ENCODE peak calls at places on chromosomes 7 and 10, in seven cellular contexts. One of them, this sample, is unnamed.

GRCh38 chr7:157474685-157475084 is 137.9 kb downstream of the DNAJB6 start:
- DNase-seq in T-helper 1 cell: no peak
- DNase-seq in fibroblast of pulmonary artery: peak; percentile 13
- DNase-seq in ACHN: peak; percentile 24
- DNase-seq in A549: peak; percentile 53
- DNase-seq in activated naive CD4-positive, alpha-beta T cell treated with Interleukin-2 at 50 U/mL for 16 hours: peak; percentile 17
- DNase-seq in stimulated activated CD8-positive, alpha-beta memory T cell treated with anti-CD3 and anti-CD28 coated beads, Interleukin-12 subunit alpha, Interleukin-12 subunit beta, amount 100 ng/mL, for 4 hours: no peak
- DNase-seq in this sample: peak; percentile 49

GRCh38 chr7:7553386-7553785 is 13.3 kb upstream of the MIOS start:
- DNase-seq in T-helper 1 cell: no peak
- DNase-seq in fibroblast of pulmonary artery: no peak
- DNase-seq in ACHN: no peak
- DNase-seq in A549: no peak
- DNase-seq in activated naive CD4-positive, alpha-beta T cell treated with Interleukin-2 at 50 U/mL for 16 hours: no peak
- DNase-seq in stimulated activated CD8-positive, alpha-beta memory T cell treated with anti-CD3 and anti-CD28 coated beads, Interleukin-12 subunit alpha, Interleukin-12 subunit beta, amount 100 ng/mL, for 4 hours: no peak
- DNase-seq in this sample: no peak

GRCh38 chr7:94432799-94433198 is 38.1 kb downstream of the COL1A2 start:
- DNase-seq in T-helper 1 cell: no peak
- DNase-seq in fibroblast of pulmonary artery: peak; percentile 37
- DNase-seq in ACHN: no peak
- DNase-seq in A549: no peak
- DNase-seq in activated naive CD4-positive, alpha-beta T cell treated with Interleukin-2 at 50 U/mL for 16 hours: no peak
- DNase-seq in stimulated activated CD8-positive, alpha-beta memory T cell treated with anti-CD3 and anti-CD28 coated beads, Interleukin-12 subunit alpha, Interleukin-12 subunit beta, amount 100 ng/mL, for 4 hours: no peak
- DNase-seq in this sample: no peak

GRCh38 chr7:102432476-102433318 is 678 bp upstream of the ORAI2 start:
- DNase-seq in T-helper 1 cell: no peak
- DNase-seq in fibroblast of pulmonary artery: no peak
- DNase-seq in ACHN: peak; percentile 51
- DNase-seq in A549: no peak
- DNase-seq in activated naive CD4-positive, alpha-beta T cell treated with Interleukin-2 at 50 U/mL for 16 hours: no peak
- DNase-seq in stimulated activated CD8-positive, alpha-beta memory T cell treated with anti-CD3 and anti-CD28 coated beads, Interleukin-12 subunit alpha, Interleukin-12 subunit beta, amount 100 ng/mL, for 4 hours: no peak
- DNase-seq in this sample: no peak

GRCh38 chr10:112735041-112735690 is 214.9 kb upstream of the TCF7L2 start:
- DNase-seq in T-helper 1 cell: no peak
- DNase-seq in fibroblast of pulmonary artery: no peak
- DNase-seq in ACHN: no peak
- DNase-seq in A549: no peak
- DNase-seq in activated naive CD4-positive, alpha-beta T cell treated with Interleukin-2 at 50 U/mL for 16 hours: no peak
- DNase-seq in stimulated activated CD8-positive, alpha-beta memory T cell treated with anti-CD3 and anti-CD28 coated beads, Interleukin-12 subunit alpha, Interleukin-12 subunit beta, amount 100 ng/mL, for 4 hours: no peak
- DNase-seq in this sample: no peak

GRCh38 chr10:132027423-132027983 is 38.2 kb upstream of the JAKMIP3 start:
- DNase-seq in T-helper 1 cell: no peak
- DNase-seq in fibroblast of pulmonary artery: no peak
- DNase-seq in ACHN: peak; percentile 33
- DNase-seq in A549: no peak
- DNase-seq in activated naive CD4-positive, alpha-beta T cell treated with Interleukin-2 at 50 U/mL for 16 hours: no peak
- DNase-seq in stimulated activated CD8-positive, alpha-beta memory T cell treated with anti-CD3 and anti-CD28 coated beads, Interleukin-12 subunit alpha, Interleukin-12 subunit beta, amount 100 ng/mL, for 4 hours: no peak
- DNase-seq in this sample: no peak

GRCh38 chr7:99543081-99543671 is 8.7 kb downstream of the FAM200A start:
- DNase-seq in T-helper 1 cell: no peak
- DNase-seq in fibroblast of pulmonary artery: no peak
- DNase-seq in ACHN: no peak
- DNase-seq in A549: no peak
- DNase-seq in activated naive CD4-positive, alpha-beta T cell treated with Interleukin-2 at 50 U/mL for 16 hours: no peak
- DNase-seq in stimulated activated CD8-positive, alpha-beta memory T cell treated with anti-CD3 and anti-CD28 coated beads, Interleukin-12 subunit alpha, Interleukin-12 subunit beta, amount 100 ng/mL, for 4 hours: no peak
- DNase-seq in this sample: no peak

GRCh38 chr7:156903232-156903909 is 10.4 kb upstream of the LMBR1 start:
- DNase-seq in T-helper 1 cell: no peak
- DNase-seq in fibroblast of pulmonary artery: peak; percentile 69
- DNase-seq in ACHN: no peak
- DNase-seq in A549: peak; percentile 60
- DNase-seq in activated naive CD4-positive, alpha-beta T cell treated with Interleukin-2 at 50 U/mL for 16 hours: no peak
- DNase-seq in stimulated activated CD8-positive, alpha-beta memory T cell treated with anti-CD3 and anti-CD28 coated beads, Interleukin-12 subunit alpha, Interleukin-12 subunit beta, amount 100 ng/mL, for 4 hours: no peak
- DNase-seq in this sample: peak; percentile 14

GRCh38 chr10:6215683-6216484 is 13.2 kb downstream of the PFKFB3 start:
- DNase-seq in T-helper 1 cell: no peak
- DNase-seq in fibroblast of pulmonary artery: no peak
- DNase-seq in ACHN: no peak
- DNase-seq in A549: no peak
- DNase-seq in activated naive CD4-positive, alpha-beta T cell treated with Interleukin-2 at 50 U/mL for 16 hours: no peak
- DNase-seq in stimulated activated CD8-positive, alpha-beta memory T cell treated with anti-CD3 and anti-CD28 coated beads, Interleukin-12 subunit alpha, Interleukin-12 subunit beta, amount 100 ng/mL, for 4 hours: no peak
- DNase-seq in this sample: no peak

GRCh38 chr10:70677620-70678249 is 5.4 kb downstream of the ADAMTS14 start:
- DNase-seq in T-helper 1 cell: no peak
- DNase-seq in fibroblast of pulmonary artery: no peak
- DNase-seq in ACHN: no peak
- DNase-seq in A549: no peak
- DNase-seq in activated naive CD4-positive, alpha-beta T cell treated with Interleukin-2 at 50 U/mL for 16 hours: no peak
- DNase-seq in stimulated activated CD8-positive, alpha-beta memory T cell treated with anti-CD3 and anti-CD28 coated beads, Interleukin-12 subunit alpha, Interleukin-12 subunit beta, amount 100 ng/mL, for 4 hours: no peak
- DNase-seq in this sample: no peak

This sample was measured in activated naive CD8-positive, alpha-beta T cell treated with anti-CD3 and anti-CD28 coated beads, Interleukin-2, amount 50 U/mL, for 24 hours.